ENCODE peak calls at places on chromosomes 7 and 10, in six cellular contexts. Y is stimulated activated CD4-positive, alpha-beta T cell treated with anti-CD3 and anti-CD28 coated beads, Interleukin-2, amount 100 ng/mL, for 48 hours; H is activated naive CD4-positive, alpha-beta T cell; Z is NCI-H1092; D is lung microvascular endothelial cell; B is mucosa of gallbladder. N is an unnamed sample.

GRCh38 chr10:33790506-33791283 is 456.2 kb upstream of the NRP1 start:
- DNase-seq in Y (no peak), H (no peak), Z (no peak), D (no peak), B (no peak), N (no peak)

GRCh38 chr10:28581916-28582315 is 49.0 kb downstream of the WAC start:
- DNase-seq in Y (no peak), H (no peak), Z (no peak), D (no peak), B (no peak), N (no peak)

GRCh38 chr7:106143711-106144347 is 31.7 kb upstream of the SYPL1 start:
- DNase-seq in Y (no peak), H (no peak), Z (no peak), D (no peak), B (no peak), N (no peak)

GRCh38 chr7:112510032-112510742 is 29.4 kb downstream of the LSMEM1 start:
- DNase-seq in Y (peak), H (no peak), Z (no peak), D (no peak), B (no peak), N (no peak)

GRCh38 chr7:33732462-33732861 is 172.9 kb upstream of the BMPER start:
- DNase-seq in Y (no peak), H (no peak), Z (no peak), D (no peak), B (no peak), N (no peak)

GRCh38 chr10:68871731-68872342 is 29.3 kb upstream of the DDX50 start:
- DNase-seq in Y (no peak), H (no peak), Z (peak), D (no peak), B (peak), N (peak)

GRCh38 chr7:55441668-55442305 is 76.7 kb downstream of the LANCL2 start:
- DNase-seq in Y (no peak), H (no peak), Z (no peak), D (no peak), B (no peak), N (no peak)

GRCh38 chr10:4382811-4383210 is 443.2 kb upstream of the AKR1E2 start:
- DNase-seq in Y (no peak), H (no peak), Z (no peak), D (no peak), B (no peak), N (no peak)

GRCh38 chr7:14899065-14899464 is 3.5 kb downstream of the DGKB start:
- DNase-seq in Y (no peak), H (no peak), Z (peak), D (no peak), B (no peak), N (no peak)

GRCh38 chr7:44087914-44088838 is 5.8 kb upstream of the POLM start:
- DNase-seq in Y (no peak), H (no peak), Z (no peak), D (peak), B (no peak), N (no peak)

GRCh38 chr7:90536449-90536848 is 59.7 kb upstream of the CDK14 start:
- DNase-seq in Y (no peak), H (no peak), Z (no peak), D (no peak), B (no peak), N (no peak)

GRCh38 chr7:100745184-100745583 is 11.8 kb downstream of the ZAN start:
- DNase-seq in Y (no peak), H (no peak), Z (no peak), D (peak), B (peak), N (peak)

GRCh38 chr10:14093735-14094484 is 236.8 kb downstream of the FRMD4A start:
- DNase-seq in Y (no peak), H (no peak), Z (peak), D (peak), B (no peak), N (peak)

GRCh38 chr7:131011437-131011752 is 277.4 kb upstream of the KLF14 start:
- DNase-seq in Y (no peak), H (no peak), Z (no peak), D (no peak), B (no peak), N (no peak)

GRCh38 chr10:127736915-127737562 is at the start of gene FOXI2:
- DNase-seq in Y (no peak), H (no peak), Z (no peak), D (no peak), B (no peak), N (peak)

GRCh38 chr7:74280985-74281384 is 8.2 kb upstream of the CLIP2 start:
- DNase-seq in Y (no peak), H (no peak), Z (no peak), D (no peak), B (no peak), N (no peak)

GRCh38 chr7:80540841-80541240 is 29.0 kb upstream of the GNAT3 start:
- DNase-seq in Y (no peak), H (no peak), Z (no peak), D (peak), B (no peak), N (peak)

GRCh38 chr10:118523775-118524174 is 71.7 kb downstream of the PRLHR start:
- DNase-seq in Y (no peak), H (no peak), Z (no peak), D (no peak), B (no peak), N (no peak)

GRCh38 chr10:112687647-112688046 is 240.6 kb downstream of the VTI1A start:
- DNase-seq in Y (no peak), H (no peak), Z (no peak), D (peak), B (no peak), N (no peak)

GRCh38 chr10:48444266-48444665 is 137.8 kb downstream of the MAPK8 start:
- DNase-seq in Y (no peak), H (no peak), Z (peak), D (peak), B (no peak), N (peak)

GRCh38 chr7:121278120-121279021 is 50.4 kb upstream of the WNT16 start:
- DNase-seq in Y (no peak), H (no peak), Z (no peak), D (no peak), B (no peak), N (no peak)

GRCh38 chr10:91635401-91636400 is 2.8 kb upstream of the PPP1R3C start:
- DNase-seq in Y (peak), H (no peak), Z (peak), D (peak), B (peak), N (peak)

GRCh38 chr10:74949843-74950765 is 123.7 kb downstream of the KAT6B start:
- DNase-seq in Y (no peak), H (no peak), Z (no peak), D (no peak), B (no peak), N (no peak)

GRCh38 chr10:133261726-133262325 is 14.8 kb downstream of the ADAM8 start:
- DNase-seq in Y (peak), H (peak), Z (no peak), D (peak), B (peak), N (peak)

GRCh38 chr7:31716355-31716754 is 29.3 kb downstream of the PPP1R17 start:
- DNase-seq in Y (no peak), H (no peak), Z (no peak), D (no peak), B (no peak), N (no peak)

N was measured in left kidney.